ENCODE peak calls at places on chromosomes 4 and X, in eight cellular contexts. J is immature natural killer cell, Z is ovary, S is stomach, M is tibial artery, L is cardiac muscle cell, P is M059J, K is AG09309. W is an unnamed sample.

GRCh38 chr4:152480901-152481300 is 55.0 kb downstream of the FBXW7 start:
- DNase-seq in J (no peak), Z (no peak), S (no peak), M (no peak), L (no peak), P (no peak), K (no peak), W (no peak)

GRCh38 chr4:154506253-154506652 is 14.7 kb upstream of the DCHS2 start:
- DNase-seq in J (no peak), Z (no peak), S (no peak), M (no peak), L (peak; percentile 56), P (peak; percentile 35), K (peak; percentile 5), W (peak; percentile 73)

GRCh38 chr4:16967722-16968121 is 69.3 kb upstream of the LDB2 start:
- DNase-seq in J (no peak), Z (peak; percentile 54), S (peak; percentile 28), M (peak; percentile 85), L (peak; percentile 25), P (peak; percentile 48), K (peak; percentile 44), W (no peak)

GRCh38 chr4:55409468-55410171 is 13.9 kb downstream of the TMEM165 start:
- DNase-seq in J (no peak), Z (no peak), S (no peak), M (no peak), L (peak; percentile 66), P (no peak), K (no peak), W (peak; percentile 55)

GRCh38 chr4:78217557-78217956 is 160.4 kb downstream of the FRAS1 start:
- DNase-seq in J (no peak), Z (no peak), S (no peak), M (no peak), L (no peak), P (no peak), K (no peak), W (peak; percentile 21)

GRCh38 chr4:13531609-13531998 is 12.7 kb downstream of the NKX3-2 start:
- DNase-seq in J (no peak), Z (no peak), S (no peak), M (no peak), L (no peak), P (no peak), K (no peak), W (no peak)

GRCh38 chr4:107120661-107121060 is 84.5 kb upstream of the DKK2 start:
- DNase-seq in J (no peak), Z (no peak), S (no peak), M (no peak), L (peak; percentile 17), P (no peak), K (no peak), W (peak; percentile 29)

GRCh38 chrX:38233891-38234807 is 13.5 kb upstream of the SRPX start:
- DNase-seq in J (no peak), Z (no peak), S (no peak), M (no peak), L (peak; percentile 95), P (peak; percentile 89), K (peak; percentile 37), W (peak; percentile 2)

GRCh38 chr4:98290511-98290910 is 29.3 kb downstream of the RAP1GDS1 start:
- DNase-seq in J (no peak), Z (no peak), S (no peak), M (no peak), L (peak; percentile 80), P (no peak), K (peak; percentile 73), W (no peak)

GRCh38 chrX:110569506-110569905 is 210.9 kb downstream of the RTL9 start:
- DNase-seq in J (no peak), Z (no peak), S (no peak), M (no peak), L (no peak), P (peak; percentile 80), K (peak; percentile 20), W (no peak)

GRCh38 chrX:101958139-101958538 is 26.3 kb upstream of the ZMAT1 start:
- DNase-seq in J (no peak), Z (no peak), S (no peak), M (no peak), L (no peak), P (peak; percentile 43), K (no peak), W (no peak)

GRCh38 chr4:101019941-101020401 is 327.4 kb downstream of the PPP3CA start:
- DNase-seq in J (peak; percentile 56), Z (no peak), S (no peak), M (no peak), L (no peak), P (peak; percentile 64), K (no peak), W (peak; percentile 15)

GRCh38 chr4:73620115-73620792 is at the start of gene RASSF6:
- DNase-seq in J (no peak), Z (peak; percentile 22), S (peak; percentile 89), M (no peak), L (no peak), P (no peak), K (no peak), W (peak; percentile 90)

GRCh38 chr4:10051536-10052135 is 30.3 kb upstream of the SLC2A9 start:
- DNase-seq in J (no peak), Z (no peak), S (no peak), M (no peak), L (no peak), P (no peak), K (no peak), W (no peak)

GRCh38 chrX:150508018-150508417 is 60.4 kb upstream of the MTM1 start:
- DNase-seq in J (no peak), Z (peak; percentile 46), S (no peak), M (peak; percentile 72), L (no peak), P (no peak), K (no peak), W (no peak)

GRCh38 chrX:100658936-100659335 is 14.9 kb downstream of the SRPX2 start:
- DNase-seq in J (no peak), Z (no peak), S (no peak), M (no peak), L (no peak), P (no peak), K (no peak), W (no peak)

GRCh38 chr4:3440979-3441500 is 728 bp upstream of the HGFAC start:
- DNase-seq in J (no peak), Z (no peak), S (no peak), M (peak; percentile 65), L (peak; percentile 7), P (peak; percentile 85), K (no peak), W (no peak)

GRCh38 chr4:78204176-78204575 is 147.1 kb downstream of the FRAS1 start:
- DNase-seq in J (no peak), Z (no peak), S (no peak), M (no peak), L (no peak), P (no peak), K (no peak), W (no peak)

GRCh38 chr4:71380721-71381120 is 41.9 kb downstream of the SLC4A4 start:
- DNase-seq in J (no peak), Z (no peak), S (no peak), M (no peak), L (peak; percentile 62), P (peak; percentile 54), K (peak; percentile 52), W (no peak)

GRCh38 chr4:168618577-168619265 is 121.9 kb downstream of the PALLD start:
- DNase-seq in J (no peak), Z (no peak), S (no peak), M (no peak), L (no peak), P (peak; percentile 85), K (no peak), W (no peak)

GRCh38 chr4:169085015-169085414 is 75.0 kb upstream of the CBR4 start:
- DNase-seq in J (no peak), Z (no peak), S (no peak), M (no peak), L (no peak), P (no peak), K (no peak), W (no peak)

GRCh38 chr4:159227378-159227777 is 124.5 kb downstream of the RAPGEF2 start:
- DNase-seq in J (no peak), Z (no peak), S (no peak), M (no peak), L (no peak), P (no peak), K (no peak), W (no peak)

GRCh38 chrX:134373736-134374135 is 86.2 kb upstream of the HPRT1 start:
- DNase-seq in J (no peak), Z (no peak), S (no peak), M (no peak), L (no peak), P (peak; percentile 19), K (no peak), W (peak; percentile 5)

GRCh38 chr4:16289872-16290554 is 63.7 kb upstream of the TAPT1 start:
- DNase-seq in J (peak; percentile 6), Z (no peak), S (no peak), M (no peak), L (peak; percentile 64), P (peak; percentile 44), K (no peak), W (peak; percentile 69)

GRCh38 chr4:6826781-6827508 is 44.4 kb downstream of the KIAA0232 start:
- DNase-seq in J (no peak), Z (no peak), S (no peak), M (no peak), L (no peak), P (no peak), K (no peak), W (no peak)

GRCh38 chrX:57741107-57741506 is 61.0 kb upstream of the NLRP2B start:
- DNase-seq in J (no peak), Z (no peak), S (no peak), M (no peak), L (no peak), P (no peak), K (no peak), W (no peak)